ENCODE peak calls at places on chromosomes 7 and 10, in ten cellular contexts. B is NCI-H446 treated with DMSO at 0.1 percent for 48 hours; D is T1000; M is NCI-H1092 treated with DMSO at 0.1 percent for 48 hours; V is activated naive CD4-positive, alpha-beta T cell treated with anti-CD3 and anti-CD28 coated beads, Interleukin-2, amount 10 ng/mL, durations not matched to agents 7 days and 5 days; Z is activated CD4-positive, CD25-positive, alpha-beta regulatory T cell; C is stimulated activated CD4-positive, alpha-beta T cell treated with anti-CD3 and anti-CD28 coated beads, Interleukin-1b, Interleukin-23, amount 100 ng/mL, for 4 hours; A is left colon; P is stimulated activated naive B cell treated with anti-CD40 and anti-IgM and Interleukin-4, amounts not matched to agents 10 μg/mL and 1 μg/mL and 100 μg/mL, for 72 hours; L is stimulated activated naive CD4-positive, alpha-beta T cell. Y is an unnamed sample.

GRCh38 chr10:61642692-61643091 is 20.0 kb upstream of the CABCOCO1 start:
- DNase-seq in A (no peak), V (no peak), D (no peak), C (no peak), M (no peak), L (no peak), P (no peak), Z (no peak), B (peak), Y (no peak)

GRCh38 chr7:130135208-130136205 is 65.2 kb downstream of the KLHDC10 start:
- DNase-seq in L (no peak), B (no peak), Z (no peak), P (no peak), D (no peak), V (no peak), M (no peak), C (no peak), A (no peak), Y (no peak)

GRCh38 chr7:26948617-26949118 is 84.3 kb upstream of the SKAP2 start:
- DNase-seq in Z (no peak), A (no peak), P (no peak), V (no peak), B (no peak), D (no peak), C (no peak), M (no peak), L (no peak), Y (no peak)

GRCh38 chr10:98338896-98339295 is 70.9 kb upstream of the LOXL4 start:
- DNase-seq in B (no peak), Z (no peak), A (no peak), L (no peak), P (no peak), D (no peak), C (no peak), V (no peak), M (no peak), Y (no peak)

GRCh38 chr10:43208147-43209063 is 58.5 kb downstream of the RASGEF1A start:
- DNase-seq in P (no peak), Z (no peak), A (peak), C (no peak), B (no peak), V (peak), M (no peak), D (no peak), L (no peak), Y (no peak)

GRCh38 chr10:119310807-119311206 is 103.4 kb downstream of the GRK5 start:
- DNase-seq in A (no peak), Z (no peak), P (no peak), L (no peak), B (no peak), M (no peak), C (no peak), D (no peak), V (no peak), Y (no peak)

GRCh38 chr10:94066411-94066810 is 72.7 kb downstream of the PLCE1 start:
- DNase-seq in A (no peak), L (no peak), C (no peak), Z (no peak), P (no peak), M (no peak), B (no peak), V (peak), D (no peak), Y (no peak)

GRCh38 chr10:19449860-19450259 is 366.4 kb upstream of the PLXDC2 start:
- DNase-seq in A (no peak), Z (no peak), L (no peak), C (no peak), M (no peak), P (no peak), D (no peak), V (no peak), B (no peak), Y (no peak)

GRCh38 chr10:118925404-118925803 is 104.1 kb upstream of the NANOS1 start:
- DNase-seq in D (no peak), L (no peak), B (no peak), P (no peak), Z (no peak), V (no peak), A (no peak), M (no peak), C (no peak), Y (no peak)

GRCh38 chr7:143345428-143345900 is 17.0 kb downstream of the FAM131B start:
- DNase-seq in C (peak), L (peak), M (peak), D (no peak), Z (peak), A (peak), P (no peak), B (no peak), V (peak), Y (peak)

GRCh38 chr10:97134202-97134601 is 51.6 kb downstream of the SLIT1 start:
- DNase-seq in B (no peak), C (no peak), Z (no peak), V (no peak), M (no peak), A (no peak), L (no peak), P (no peak), D (no peak), Y (no peak)

GRCh38 chr10:52443419-52444388 is 129.6 kb downstream of the DKK1 start:
- DNase-seq in L (no peak), C (no peak), A (no peak), D (peak), Z (no peak), B (no peak), P (no peak), V (no peak), M (no peak), Y (no peak)

GRCh38 chr7:143372070-143372469 is 9.1 kb upstream of the ZYX start:
- DNase-seq in L (no peak), P (no peak), A (peak), C (no peak), M (peak), B (no peak), V (peak), D (no peak), Z (peak), Y (peak)

GRCh38 chr7:138116156-138116555 is 39.9 kb downstream of the AKR1D1 start:
- DNase-seq in C (no peak), P (no peak), L (no peak), M (no peak), D (no peak), V (no peak), Z (no peak), B (no peak), A (no peak), Y (no peak)

GRCh38 chr7:92456241-92456640 is 9.0 kb downstream of the GATAD1 start:
- DNase-seq in A (no peak), M (no peak), B (no peak), Z (no peak), C (no peak), D (no peak), P (no peak), V (no peak), L (no peak), Y (no peak)

GRCh38 chr10:20473361-20473760 is 423.8 kb downstream of the NEBL start:
- DNase-seq in P (no peak), M (no peak), D (no peak), Z (no peak), V (no peak), A (no peak), B (peak), L (no peak), C (no peak), Y (no peak)

GRCh38 chr7:38274927-38275326 is 1.5 kb upstream of the TARP start:
- DNase-seq in M (no peak), D (no peak), A (no peak), P (no peak), L (no peak), V (no peak), Z (no peak), B (no peak), C (no peak), Y (no peak)

GRCh38 chr10:77531441-77532001 is 106.1 kb downstream of the KCNMA1 start:
- DNase-seq in V (no peak), A (no peak), Z (no peak), L (no peak), M (no peak), C (no peak), P (no peak), B (peak), D (peak), Y (no peak)

GRCh38 chr7:26489906-26490305 is 198.2 kb downstream of the SNX10 start:
- DNase-seq in B (no peak), V (no peak), M (no peak), A (no peak), P (no peak), C (no peak), D (no peak), L (no peak), Z (no peak), Y (no peak)

GRCh38 chr10:19824397-19825342 is 8.4 kb downstream of the PLXDC2 start:
- DNase-seq in B (no peak), C (no peak), D (no peak), V (no peak), L (no peak), M (no peak), A (no peak), Z (no peak), P (no peak), Y (no peak)

GRCh38 chr7:139351027-139351426 is 8.7 kb upstream of the LUC7L2 start:
- DNase-seq in C (no peak), D (no peak), Z (no peak), P (no peak), V (no peak), A (no peak), M (no peak), L (no peak), B (no peak), Y (no peak)

GRCh38 chr7:74002474-74003017 is 25.4 kb upstream of the ELN start:
- DNase-seq in D (peak), L (no peak), P (no peak), Z (no peak), C (no peak), A (no peak), M (no peak), B (no peak), V (peak), Y (no peak)

GRCh38 chr10:34119456-34119855 is 695.6 kb downstream of the PARD3 start:
- DNase-seq in M (no peak), V (no peak), L (no peak), C (no peak), D (no peak), A (no peak), P (no peak), B (no peak), Z (no peak), Y (no peak)

GRCh38 chr7:139544645-139545044 is 21.2 kb downstream of the CLEC2L start:
- DNase-seq in V (no peak), C (no peak), A (no peak), Z (no peak), P (no peak), B (no peak), D (no peak), L (no peak), M (no peak), Y (no peak)

GRCh38 chr7:30841801-30842541 is 69.7 kb upstream of the AQP1 start:
- DNase-seq in V (no peak), A (no peak), C (no peak), B (no peak), M (no peak), P (no peak), Z (no peak), L (no peak), D (no peak), Y (no peak)

GRCh38 chr10:3068201-3068967 is 1.0 kb downstream of the PFKP start:
- DNase-seq in Z (peak), D (peak), P (peak), A (peak), B (no peak), V (peak), C (peak), M (peak), L (no peak), Y (peak)

GRCh38 chr7:105924950-105925349 is 38.1 kb upstream of the CDHR3 start:
- DNase-seq in P (no peak), V (peak), D (no peak), Z (no peak), L (no peak), A (no peak), C (no peak), M (no peak), B (no peak), Y (no peak)

GRCh38 chr10:23283680-23284079 is 60.9 kb downstream of the C10orf67 start:
- DNase-seq in C (no peak), D (no peak), A (no peak), Z (no peak), B (no peak), L (no peak), P (no peak), M (no peak), V (no peak), Y (no peak)

GRCh38 chr7:48139461-48139860 is 31.8 kb upstream of the ABCA13 start:
- DNase-seq in P (no peak), V (no peak), C (no peak), D (no peak), M (no peak), A (no peak), L (no peak), B (no peak), Z (no peak), Y (no peak)

GRCh38 chr10:113261130-113261529 is 291.7 kb upstream of the HABP2 start:
- DNase-seq in C (no peak), A (no peak), L (no peak), P (no peak), V (no peak), B (no peak), M (no peak), Z (no peak), D (no peak), Y (no peak)